ENCODE peak calls at places on chromosomes 2 and 18, in eight cellular contexts. K is IMR-90, M is GM12865, S is fibroblast of the aortic adventitia, J is AG09319, U is cardiac fibroblast, X is type B pancreatic cell, R is adrenal gland. Y is an unnamed sample.
A peak's percentile ranks its signal among the peaks of the same experiment; 100 is the strongest.

GRCh38 chr2:18159899-18160298 is 281.4 kb downstream of the KCNS3 start:
- DNase-seq in K (no peak), M (no peak), S (no peak), J (no peak), U (no peak), X (no peak), R (no peak), Y (no peak)

GRCh38 chr2:8306530-8307351 is 375.1 kb upstream of the ID2 start:
- DNase-seq in K (peak; percentile 90), M (peak; percentile 60), S (peak; percentile 43), J (no peak), U (no peak), X (no peak), R (no peak), Y (no peak)

GRCh38 chr2:162060522-162060921 is 13.5 kb downstream of the DPP4 start:
- DNase-seq in K (no peak), M (no peak), S (no peak), J (no peak), U (no peak), X (no peak), R (no peak), Y (no peak)

GRCh38 chr18:34970106-34970505 is 71.1 kb upstream of the MAPRE2 start:
- DNase-seq in K (peak; percentile 51), M (no peak), S (peak; percentile 16), J (no peak), U (peak; percentile 81), X (no peak), R (no peak), Y (no peak)

GRCh38 chr2:186460465-186460864 is 25.6 kb upstream of the ZC3H15 start:
- DNase-seq in K (peak; percentile 32), M (peak; percentile 44), S (peak; percentile 35), J (no peak), U (peak; percentile 46), X (no peak), R (no peak), Y (no peak)

GRCh38 chr18:10010611-10011015 is 96.8 kb downstream of the VAPA start:
- DNase-seq in K (peak; percentile 92), M (no peak), S (peak; percentile 93), J (peak; percentile 78), U (peak; percentile 84), X (no peak), R (peak; percentile 39), Y (peak; percentile 92)

GRCh38 chr2:239378918-239379640 is 21.7 kb downstream of the HDAC4 start:
- DNase-seq in K (no peak), M (no peak), S (no peak), J (no peak), U (no peak), X (no peak), R (no peak), Y (no peak)

GRCh38 chr18:27378396-27379094 is 193.4 kb upstream of the CHST9 start:
- DNase-seq in K (no peak), M (peak; percentile 24), S (peak; percentile 3), J (no peak), U (peak; percentile 27), X (no peak), R (peak; percentile 4), Y (no peak)

GRCh38 chr2:240217431-240218301 is 77.2 kb upstream of the OTOS start:
- DNase-seq in K (no peak), M (no peak), S (no peak), J (no peak), U (no peak), X (no peak), R (no peak), Y (no peak)

DNA sequence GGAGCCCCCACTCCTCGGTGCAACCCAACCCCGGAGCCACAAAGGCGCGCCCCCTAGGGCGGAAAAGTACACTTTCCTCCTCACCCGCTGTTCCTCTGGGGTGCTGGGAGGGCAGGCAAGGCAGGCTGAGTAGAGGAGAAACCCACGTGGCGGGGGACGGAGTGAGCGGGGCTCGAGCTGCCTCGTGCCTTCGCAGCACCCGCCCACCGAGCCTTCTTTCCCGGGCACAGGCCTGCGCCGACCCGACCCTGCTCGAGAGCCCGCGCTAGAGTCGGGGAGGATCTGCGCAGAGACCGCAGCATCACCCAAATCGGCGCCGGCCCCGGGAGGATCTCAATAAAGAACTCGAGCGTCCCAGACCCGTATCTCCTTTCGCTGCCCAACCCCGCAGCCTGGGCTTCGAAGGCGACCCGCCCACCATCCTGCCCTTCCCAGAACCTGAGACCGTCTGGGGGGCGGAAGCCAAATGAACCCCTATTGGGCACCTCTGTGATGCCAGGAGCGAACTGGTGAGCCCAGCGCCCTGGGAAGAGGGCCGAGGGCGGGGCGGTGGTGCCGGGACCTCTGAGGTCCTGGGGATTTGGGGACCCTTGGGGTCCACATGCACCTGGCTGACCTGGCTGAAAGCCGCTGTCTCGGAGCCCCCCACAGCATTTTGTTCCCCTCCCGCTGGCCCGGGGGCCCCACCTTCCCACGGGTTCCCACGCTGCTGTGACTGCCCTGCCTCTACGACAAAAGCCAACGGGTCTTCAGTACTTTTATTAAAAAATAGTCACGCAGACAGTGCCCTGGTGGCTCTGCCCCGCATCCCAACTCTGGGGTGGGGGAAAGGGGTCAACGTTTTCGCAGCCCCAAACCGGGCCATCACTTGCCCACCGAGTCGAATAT is 1.3 kb downstream of the UCN start:
- DNase-seq in K (no peak), M (no peak), S (no peak), J (no peak), U (no peak), X (no peak), R (no peak), Y (no peak)
- TF ChIP-seq CTCF in K (no peak), M (no peak), S (no peak), J (no peak), U (no peak), X (no peak), R (no peak), Y (no peak)

GRCh38 chr2:109280804-109281203 is 151.8 kb downstream of the SH3RF3 start:
- DNase-seq in K (no peak), M (peak; percentile 14), S (no peak), J (no peak), U (no peak), X (no peak), R (peak; percentile 23), Y (no peak)
- TF ChIP-seq CTCF in K (no peak), M (no peak), S (no peak), J (no peak), U (no peak), X (no peak), R (peak; percentile 12), Y (peak; percentile 20)

GRCh38 chr2:43228782-43229659 is 2.6 kb upstream of the ZFP36L2 start:
- DNase-seq in K (no peak), M (peak; percentile 69), S (peak; percentile 32), J (no peak), U (peak; percentile 42), X (no peak), R (no peak), Y (no peak)

GRCh38 chr2:43227830-43228280 is 1.4 kb upstream of the ZFP36L2 start:
- DNase-seq in K (peak; percentile 46), M (no peak), S (no peak), J (no peak), U (no peak), X (no peak), R (no peak), Y (no peak)

GRCh38 chr2:43230981-43231827 is 4.8 kb upstream of the ZFP36L2 start:
- DNase-seq in K (no peak), M (no peak), S (no peak), J (no peak), U (no peak), X (no peak), R (no peak), Y (no peak)

GRCh38 chr2:43228341-43228751 is 1.9 kb upstream of the ZFP36L2 start:
- DNase-seq in K (no peak), M (peak; percentile 58), S (peak; percentile 52), J (no peak), U (no peak), X (no peak), R (no peak), Y (no peak)

DNA sequence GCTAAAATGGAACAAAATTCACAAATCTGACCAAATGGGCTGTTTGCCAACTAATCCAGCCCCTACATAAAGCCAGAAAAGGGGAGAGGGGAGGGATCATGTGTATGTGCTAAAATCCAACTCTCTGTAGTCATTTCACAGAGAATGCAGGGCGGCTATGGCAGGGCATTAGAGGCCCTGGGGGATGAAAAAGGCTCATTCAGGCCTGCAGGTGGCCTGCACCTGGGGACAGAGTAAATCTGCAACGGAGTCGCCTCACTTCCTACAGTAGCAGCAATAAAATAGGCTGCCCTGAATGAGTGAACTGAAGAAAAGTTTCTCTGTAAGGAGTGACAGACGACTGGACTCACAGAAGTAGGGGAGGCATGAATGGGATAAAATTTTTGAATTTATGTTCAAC is 4.1 kb upstream of the ZFP36L2 start:
- DNase-seq in K (no peak), M (no peak), S (no peak), J (no peak), U (no peak), X (no peak), R (no peak), Y (no peak)
- TF ChIP-seq CTCF in K (no peak), M (no peak), S (no peak), J (no peak), U (no peak), X (no peak), R (no peak), Y (no peak)

DNA sequence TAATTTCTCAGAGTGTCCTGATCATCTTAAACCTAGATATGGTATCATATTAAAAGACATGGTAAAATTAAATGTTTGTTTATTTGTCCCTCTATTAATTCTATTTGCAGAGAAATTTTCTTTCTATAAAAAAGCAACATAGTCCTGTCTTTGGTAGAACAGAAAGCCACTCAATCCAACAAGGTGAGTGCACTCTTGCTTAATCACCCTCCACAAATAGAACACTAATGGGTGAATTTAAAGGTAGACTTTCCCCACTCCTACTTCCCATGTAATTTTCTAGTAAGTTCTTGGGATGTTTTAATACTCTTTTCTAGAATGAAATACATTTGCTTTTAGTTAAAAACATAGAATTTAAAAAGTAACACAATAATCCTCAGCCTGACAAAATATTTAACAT is 97.7 kb downstream of the PIGN start:
- DNase-seq in K (no peak), M (no peak), S (no peak), J (no peak), U (no peak), X (no peak), R (no peak), Y (no peak)
- TF ChIP-seq CTCF in K (no peak), M (no peak), S (no peak), J (no peak), U (no peak), X (no peak), R (no peak), Y (no peak)

GRCh38 chr2:206023183-206023582 is 62.8 kb downstream of the INO80D start:
- DNase-seq in K (no peak), M (no peak), S (peak; percentile 25), J (no peak), U (peak; percentile 17), X (no peak), R (peak; percentile 60), Y (no peak)
- TF ChIP-seq CTCF in K (peak; percentile 19), M (no peak), S (peak; percentile 19), J (no peak), U (no peak), X (no peak), R (peak; percentile 53), Y (peak; percentile 44)

DNA sequence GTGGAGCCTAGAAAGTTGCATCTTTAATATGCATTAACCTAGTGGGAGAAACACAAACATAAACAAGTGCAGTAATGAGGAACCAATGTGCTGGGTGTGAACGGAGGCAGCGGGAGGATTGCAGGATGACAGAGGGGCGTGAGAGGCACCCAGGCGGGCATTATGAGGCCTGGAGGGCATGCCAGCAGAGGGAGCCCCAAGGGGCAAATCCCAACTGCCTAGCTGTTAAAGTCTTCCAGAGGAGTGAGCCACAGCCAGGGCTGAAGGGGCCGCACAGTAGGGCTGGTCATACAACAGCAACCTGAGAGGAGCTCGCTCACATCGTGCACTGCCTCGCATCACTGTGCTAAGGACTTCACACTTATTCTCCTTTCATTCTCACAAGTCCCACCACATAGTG is 13.3 kb upstream of the PRELID3A start:
- DNase-seq in K (no peak), M (no peak), S (no peak), J (no peak), U (no peak), X (no peak), R (no peak), Y (no peak)
- TF ChIP-seq CTCF in K (peak; percentile 40), M (peak; percentile 33), S (peak; percentile 36), J (peak; percentile 31), U (peak; percentile 57), X (peak; percentile 43), R (peak; percentile 27), Y (peak; percentile 72)